ENCODE peak calls at places on chromosomes 6 and 20, in eight cellular contexts. C, X, V, W, N, K, F and P are unnamed samples.

GRCh38 chr6:34056301-34056700 is 89.6 kb downstream of the GRM4 start:
- DNase-seq in W (no peak), N (peak; percentile 57), X (peak; percentile 19), C (no peak), F (peak; percentile 20), V (no peak), K (no peak), P (no peak)

GRCh38 chr20:10660661-10661060 is 13.1 kb downstream of the JAG1 start:
- DNase-seq in W (no peak), N (peak; percentile 24), K (no peak), C (no peak), X (peak; percentile 85), F (no peak), V (no peak), P (no peak)

GRCh38 chr6:3228046-3228671 is 706 bp upstream of the TUBB2B start:
- DNase-seq in V (peak; percentile 51), X (no peak), K (no peak), N (no peak), C (no peak), F (no peak), W (no peak), P (no peak)

GRCh38 chr6:46549155-46549554 is 57.9 kb upstream of the RCAN2 start:
- DNase-seq in F (no peak), N (no peak), V (no peak), K (no peak), X (peak; percentile 8), W (no peak), C (no peak), P (no peak)

GRCh38 chr6:169988769-169989550 is 237.5 kb downstream of the ERMARD start:
- DNase-seq in N (no peak), F (no peak), W (no peak), C (no peak), X (no peak), V (no peak), K (no peak), P (no peak)

GRCh38 chr20:34388000-34388399 is 24.9 kb downstream of the ITCH start:
- DNase-seq in N (no peak), W (no peak), F (no peak), K (no peak), C (no peak), V (no peak), X (no peak), P (no peak)

GRCh38 chr6:99426454-99426762 is 1.3 kb upstream of the PNISR start:
- DNase-seq in V (no peak), N (no peak), W (no peak), K (no peak), C (no peak), X (no peak), F (no peak), P (no peak)

GRCh38 chr6:111096246-111096645 is 8.9 kb downstream of the SLC16A10 start:
- DNase-seq in K (peak; percentile 29), F (peak; percentile 14), N (no peak), V (no peak), X (no peak), W (peak; percentile 44), C (no peak), P (no peak)

GRCh38 chr6:51554029-51554428 is 533.4 kb downstream of the PKHD1 start:
- DNase-seq in F (no peak), X (no peak), N (no peak), C (no peak), W (no peak), K (no peak), V (no peak), P (no peak)

GRCh38 chr6:28161410-28162079 is 19.9 kb downstream of the ZKSCAN8 start:
- DNase-seq in C (peak; percentile 56), W (peak; percentile 67), N (peak; percentile 75), V (peak; percentile 80), F (peak; percentile 88), K (peak; percentile 73), X (peak; percentile 81), P (peak; percentile 76)

GRCh38 chr6:90294989-90295853 is 1.4 kb downstream of the BACH2 start:
- DNase-seq in N (peak; percentile 24), C (peak; percentile 45), W (peak; percentile 58), V (peak; percentile 72), X (peak; percentile 14), F (peak; percentile 92), K (peak; percentile 61), P (no peak)

GRCh38 chr6:168473197-168473596 is 32.2 kb downstream of the SMOC2 start:
- DNase-seq in F (no peak), W (no peak), K (no peak), N (no peak), V (no peak), C (no peak), X (no peak), P (no peak)

GRCh38 chr20:19110285-19110684 is 102.2 kb upstream of the SLC24A3 start:
- DNase-seq in X (no peak), V (no peak), W (no peak), C (no peak), F (no peak), K (no peak), N (no peak), P (no peak)

GRCh38 chr20:58461104-58461503 is 54.1 kb downstream of the APCDD1L start:
- DNase-seq in C (no peak), V (no peak), W (no peak), X (no peak), K (no peak), F (no peak), N (no peak), P (no peak)

GRCh38 chr6:112204350-112204706 is 50.0 kb downstream of the LAMA4 start:
- DNase-seq in K (no peak), V (no peak), C (no peak), N (no peak), X (no peak), F (no peak), W (no peak), P (no peak)

GRCh38 chr6:28569748-28570147 is 44.1 kb downstream of the GPX5 start:
- DNase-seq in V (no peak), N (no peak), X (no peak), W (no peak), C (no peak), F (no peak), K (no peak), P (no peak)

GRCh38 chr6:127464881-127465459 is 5.8 kb upstream of the KIAA0408 start:
- DNase-seq in N (peak; percentile 74), W (peak; percentile 3), K (peak; percentile 42), C (peak; percentile 38), X (peak; percentile 72), F (peak; percentile 73), V (peak; percentile 19), P (peak; percentile 29)

GRCh38 chr20:50192364-50193168 is 1.9 kb downstream of the CEBPB start:
- DNase-seq in N (peak; percentile 92), W (no peak), V (no peak), K (peak; percentile 69), F (peak; percentile 85), C (peak; percentile 68), X (peak; percentile 96), P (no peak)

GRCh38 chr6:16711551-16712249 is 49.6 kb downstream of the ATXN1 start:
- DNase-seq in K (no peak), V (no peak), N (peak; percentile 45), X (peak; percentile 69), C (no peak), F (peak; percentile 41), W (no peak), P (no peak)

GRCh38 chr20:61127311-61128044 is 124.6 kb upstream of the CDH4 start:
- DNase-seq in K (no peak), C (no peak), W (no peak), X (peak; percentile 75), N (peak; percentile 89), F (no peak), V (no peak), P (no peak)

GRCh38 chr6:44435500-44435899 is 48.0 kb downstream of the CDC5L start:
- DNase-seq in N (no peak), F (no peak), W (no peak), K (no peak), V (no peak), X (peak; percentile 74), C (no peak), P (no peak)

GRCh38 chr20:63309261-63310071 is 16.5 kb downstream of the COL20A1 start:
- DNase-seq in V (no peak), X (no peak), F (peak; percentile 40), W (no peak), K (peak; percentile 18), C (no peak), N (peak; percentile 39), P (no peak)

GRCh38 chr6:134626131-134626530 is 308.2 kb upstream of the SGK1 start:
- DNase-seq in W (no peak), X (peak; percentile 74), N (no peak), K (no peak), C (no peak), F (no peak), V (no peak), P (no peak)

GRCh38 chr20:38221041-38221589 is 39.4 kb downstream of the KIAA1755 start:
- DNase-seq in K (peak; percentile 56), W (peak; percentile 43), X (peak; percentile 81), V (peak; percentile 90), C (no peak), F (peak; percentile 80), N (peak; percentile 66), P (peak; percentile 81)

GRCh38 chr20:49914310-49915117 is 815 bp downstream of the SPATA2 start:
- DNase-seq in F (peak; percentile 19), K (no peak), X (peak; percentile 46), C (peak; percentile 49), V (no peak), N (peak; percentile 40), W (no peak), P (no peak)

GRCh38 chr20:34516874-34517542 is 786 bp downstream of the DYNLRB1 start:
- DNase-seq in X (no peak), F (peak; percentile 60), K (no peak), W (peak; percentile 21), N (no peak), C (no peak), V (no peak), P (no peak)

GRCh38 chr6:165922309-165922794 is 245.3 kb downstream of the TBXT start:
- DNase-seq in F (no peak), W (no peak), N (peak; percentile 2), X (no peak), K (no peak), V (no peak), C (no peak), P (no peak)

GRCh38 chr6:10463491-10464481 is 48.9 kb upstream of the TFAP2A start:
- DNase-seq in C (no peak), K (no peak), X (no peak), F (no peak), W (no peak), V (no peak), N (no peak), P (no peak)

GRCh38 chr20:47785900-47786762 is 850 bp upstream of the SULF2 start:
- DNase-seq in K (no peak), C (peak; percentile 55), F (peak; percentile 39), W (no peak), X (peak; percentile 91), N (peak; percentile 84), V (peak; percentile 50), P (no peak)

GRCh38 chr6:163243691-163244505 is 170.6 kb upstream of the QKI start:
- DNase-seq in F (no peak), W (no peak), K (no peak), V (no peak), C (no peak), N (peak; percentile 19), X (peak; percentile 28), P (no peak)

GRCh38 chr20:41616228-41616627 is 1.9 kb downstream of the CHD6 start:
- DNase-seq in K (no peak), F (no peak), W (no peak), V (no peak), X (no peak), N (no peak), C (no peak), P (no peak)

GRCh38 chr6:46491789-46492547 is 719 bp upstream of the RCAN2 start:
- DNase-seq in X (peak; percentile 54), K (no peak), C (peak; percentile 85), V (peak; percentile 31), N (peak; percentile 25), F (peak; percentile 23), W (no peak), P (no peak)

GRCh38 chr6:31836036-31836675 is 8.6 kb downstream of the HSPA1B start:
- DNase-seq in N (no peak), C (no peak), F (peak; percentile 13), K (no peak), X (no peak), V (no peak), W (no peak), P (no peak)

GRCh38 chr6:291148-291696 is 1.1 kb upstream of the DUSP22 start:
- DNase-seq in V (peak; percentile 37), F (no peak), N (peak; percentile 15), C (no peak), K (no peak), W (no peak), X (peak; percentile 33), P (no peak)